ENCODE peak calls at places on chromosome 20, in five cellular contexts. One of them, this sample, is unnamed.

GRCh38 chr20:45845452-45845851 is 11.7 kb downstream of the ACOT8 start:
- DNase-seq in glutamatergic neuron: no peak
- DNase-seq in fibroblast of pulmonary artery: no peak
- DNase-seq in cardiac muscle cell: no peak
- DNase-seq in mesothelial cell of epicardium: no peak
- DNase-seq in this sample: no peak

GRCh38 chr20:13158339-13158738 is 62.7 kb upstream of the ISM1 start:
- DNase-seq in glutamatergic neuron: no peak
- DNase-seq in mesothelial cell of epicardium: no peak
- DNase-seq in cardiac muscle cell: no peak
- DNase-seq in fibroblast of pulmonary artery: no peak
- DNase-seq in this sample: no peak

GRCh38 chr20:24334830-24335229 is 134.6 kb upstream of the SYNDIG1 start:
- DNase-seq in fibroblast of pulmonary artery: no peak
- DNase-seq in mesothelial cell of epicardium: no peak
- DNase-seq in cardiac muscle cell: no peak
- DNase-seq in glutamatergic neuron: no peak
- DNase-seq in this sample: no peak

GRCh38 chr20:35007891-35008290 is 52.2 kb downstream of the MYH7B start:
- DNase-seq in cardiac muscle cell: no peak
- DNase-seq in fibroblast of pulmonary artery: no peak
- DNase-seq in glutamatergic neuron: no peak
- DNase-seq in mesothelial cell of epicardium: peak; percentile 12
- DNase-seq in this sample: no peak

GRCh38 chr20:56460459-56460858 is 8.0 kb upstream of the RTF2 start:
- DNase-seq in cardiac muscle cell: no peak
- DNase-seq in mesothelial cell of epicardium: no peak
- DNase-seq in fibroblast of pulmonary artery: no peak
- DNase-seq in glutamatergic neuron: no peak
- DNase-seq in this sample: no peak

GRCh38 chr20:7792131-7792869 is 148.0 kb downstream of the HAO1 start:
- DNase-seq in cardiac muscle cell: no peak
- DNase-seq in glutamatergic neuron: no peak
- DNase-seq in fibroblast of pulmonary artery: peak; percentile 26
- DNase-seq in mesothelial cell of epicardium: no peak
- DNase-seq in this sample: no peak

GRCh38 chr20:14583413-14583812 is 246.0 kb upstream of the FLRT3 start:
- DNase-seq in mesothelial cell of epicardium: no peak
- DNase-seq in fibroblast of pulmonary artery: no peak
- DNase-seq in glutamatergic neuron: no peak
- DNase-seq in cardiac muscle cell: no peak
- DNase-seq in this sample: no peak

GRCh38 chr20:23086931-23087411 is 847 bp upstream of the CD93 start:
- DNase-seq in fibroblast of pulmonary artery: no peak
- DNase-seq in glutamatergic neuron: no peak
- DNase-seq in mesothelial cell of epicardium: no peak
- DNase-seq in cardiac muscle cell: no peak
- DNase-seq in this sample: no peak

GRCh38 chr20:59752101-59752586 is 147.8 kb downstream of the PHACTR3 start:
- DNase-seq in fibroblast of pulmonary artery: no peak
- DNase-seq in cardiac muscle cell: peak; percentile 0
- DNase-seq in glutamatergic neuron: no peak
- DNase-seq in mesothelial cell of epicardium: no peak
- DNase-seq in this sample: no peak

GRCh38 chr20:43722153-43722505 is 4.7 kb downstream of the GTSF1L start:
- DNase-seq in fibroblast of pulmonary artery: no peak
- DNase-seq in glutamatergic neuron: no peak
- DNase-seq in mesothelial cell of epicardium: no peak
- DNase-seq in cardiac muscle cell: no peak
- DNase-seq in this sample: no peak

GRCh38 chr20:50385733-50386640 is 124.2 kb upstream of the PTPN1 start:
- DNase-seq in glutamatergic neuron: no peak
- DNase-seq in mesothelial cell of epicardium: no peak
- DNase-seq in fibroblast of pulmonary artery: no peak
- DNase-seq in cardiac muscle cell: no peak
- DNase-seq in this sample: no peak

GRCh38 chr20:32980990-32981389 is 23.2 kb downstream of the SUN5 start:
- DNase-seq in fibroblast of pulmonary artery: no peak
- DNase-seq in mesothelial cell of epicardium: no peak
- DNase-seq in glutamatergic neuron: no peak
- DNase-seq in cardiac muscle cell: no peak
- DNase-seq in this sample: no peak

GRCh38 chr20:56468317-56469076 is at the start of gene RTF2:
- DNase-seq in glutamatergic neuron: peak; percentile 98
- DNase-seq in mesothelial cell of epicardium: peak; percentile 89
- DNase-seq in fibroblast of pulmonary artery: peak; percentile 98
- DNase-seq in cardiac muscle cell: peak; percentile 95
- DNase-seq in this sample: peak; percentile 97

GRCh38 chr20:34493646-34494045 is 22.6 kb upstream of the DYNLRB1 start:
- DNase-seq in mesothelial cell of epicardium: no peak
- DNase-seq in glutamatergic neuron: no peak
- DNase-seq in cardiac muscle cell: no peak
- DNase-seq in fibroblast of pulmonary artery: no peak
- DNase-seq in this sample: no peak

GRCh38 chr20:39879296-39879695 is 809.7 kb downstream of the MAFB start:
- DNase-seq in glutamatergic neuron: no peak
- DNase-seq in cardiac muscle cell: no peak
- DNase-seq in fibroblast of pulmonary artery: no peak
- DNase-seq in mesothelial cell of epicardium: no peak
- DNase-seq in this sample: no peak

GRCh38 chr20:15890358-15890982 is 682.8 kb downstream of the KIF16B start:
- DNase-seq in cardiac muscle cell: no peak
- DNase-seq in mesothelial cell of epicardium: no peak
- DNase-seq in fibroblast of pulmonary artery: no peak
- DNase-seq in glutamatergic neuron: no peak
- DNase-seq in this sample: no peak

GRCh38 chr20:1335961-1336698 is 7.2 kb upstream of the SDCBP2 start:
- DNase-seq in fibroblast of pulmonary artery: no peak
- DNase-seq in mesothelial cell of epicardium: no peak
- DNase-seq in cardiac muscle cell: no peak
- DNase-seq in glutamatergic neuron: no peak
- DNase-seq in this sample: no peak

GRCh38 chr20:60206259-60206658 is 248.0 kb downstream of the CDH26 start:
- DNase-seq in cardiac muscle cell: peak; percentile 27
- DNase-seq in mesothelial cell of epicardium: no peak
- DNase-seq in fibroblast of pulmonary artery: peak; percentile 13
- DNase-seq in glutamatergic neuron: peak; percentile 47
- DNase-seq in this sample: peak; percentile 41

GRCh38 chr20:13279171-13279570 is 58.1 kb downstream of the ISM1 start:
- DNase-seq in mesothelial cell of epicardium: no peak
- DNase-seq in cardiac muscle cell: no peak
- DNase-seq in fibroblast of pulmonary artery: no peak
- DNase-seq in glutamatergic neuron: no peak
- DNase-seq in this sample: no peak

GRCh38 chr20:61874421-61875068 is 191.1 kb downstream of the TAF4 start:
- DNase-seq in glutamatergic neuron: peak; percentile 46
- DNase-seq in mesothelial cell of epicardium: no peak
- DNase-seq in cardiac muscle cell: peak; percentile 43
- DNase-seq in fibroblast of pulmonary artery: no peak
- DNase-seq in this sample: peak; percentile 48

DNA sequence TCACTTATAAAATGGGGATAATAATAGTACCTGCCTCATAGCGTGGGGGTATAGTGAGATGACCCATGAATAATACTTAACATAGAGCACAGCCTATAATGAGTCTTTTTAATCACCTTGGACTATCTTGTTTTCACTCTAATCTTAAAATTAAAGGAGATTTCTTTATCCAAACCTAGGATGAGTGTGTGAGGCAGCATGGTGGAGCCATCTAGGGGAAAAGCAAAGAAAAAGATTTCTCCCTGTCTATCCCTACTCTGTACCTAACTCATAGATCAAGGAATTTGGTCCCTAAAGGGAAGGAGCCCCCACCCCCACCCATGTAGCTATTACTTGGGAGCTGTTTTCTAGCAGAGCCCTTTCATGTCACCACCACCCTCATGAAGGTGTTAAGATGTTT is 45.2 kb upstream of the PAK5 start:
- DNase-seq in cardiac muscle cell: no peak
- DNase-seq in fibroblast of pulmonary artery: no peak
- DNase-seq in mesothelial cell of epicardium: no peak
- DNase-seq in glutamatergic neuron: no peak
- DNase-seq in this sample: no peak
- TF ChIP-seq CTCF in cardiac muscle cell: no peak
- TF ChIP-seq CTCF in fibroblast of pulmonary artery: no peak
- TF ChIP-seq CTCF in mesothelial cell of epicardium: no peak
- TF ChIP-seq CTCF in glutamatergic neuron: no peak
- TF ChIP-seq CTCF in this sample: no peak

GRCh38 chr20:10236540-10237533 is 18.2 kb downstream of the SNAP25 start:
- DNase-seq in fibroblast of pulmonary artery: no peak
- DNase-seq in cardiac muscle cell: no peak
- DNase-seq in mesothelial cell of epicardium: no peak
- DNase-seq in glutamatergic neuron: no peak
- DNase-seq in this sample: no peak
- TF ChIP-seq CTCF in fibroblast of pulmonary artery: no peak
- TF ChIP-seq CTCF in cardiac muscle cell: no peak
- TF ChIP-seq CTCF in mesothelial cell of epicardium: no peak
- TF ChIP-seq CTCF in glutamatergic neuron: no peak
- TF ChIP-seq CTCF in this sample: no peak

GRCh38 chr20:37347891-37348642 is 2.1 kb downstream of the SRC start:
- DNase-seq in glutamatergic neuron: no peak
- DNase-seq in mesothelial cell of epicardium: no peak
- DNase-seq in cardiac muscle cell: no peak
- DNase-seq in fibroblast of pulmonary artery: no peak
- DNase-seq in this sample: no peak
- TF ChIP-seq CTCF in glutamatergic neuron: no peak
- TF ChIP-seq CTCF in mesothelial cell of epicardium: no peak
- TF ChIP-seq CTCF in cardiac muscle cell: no peak
- TF ChIP-seq CTCF in fibroblast of pulmonary artery: no peak
- TF ChIP-seq CTCF in this sample: no peak

DNA sequence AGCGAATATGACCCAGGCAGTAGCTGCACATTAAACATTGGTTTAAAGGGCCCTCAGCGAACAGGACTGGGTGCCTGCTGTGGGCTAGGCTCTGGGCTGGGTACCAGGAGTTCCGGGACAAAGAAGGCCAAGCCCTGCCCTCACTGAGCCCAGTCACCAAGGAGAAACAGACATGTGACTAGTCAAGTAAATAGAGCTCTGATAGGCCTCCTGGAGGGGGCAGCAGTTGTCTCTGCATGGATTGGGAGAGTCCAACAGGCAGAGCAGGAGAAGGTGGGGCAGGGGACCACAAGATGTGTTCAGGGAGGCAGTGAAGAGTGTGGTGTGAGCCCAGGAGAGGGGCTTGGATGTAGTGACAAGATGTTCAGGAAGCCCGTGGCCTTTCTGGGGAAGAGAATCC is 3.1 kb downstream of the HM13 start:
- DNase-seq in mesothelial cell of epicardium: no peak
- DNase-seq in glutamatergic neuron: peak; percentile 80
- DNase-seq in cardiac muscle cell: no peak
- DNase-seq in fibroblast of pulmonary artery: peak; percentile 62
- DNase-seq in this sample: peak; percentile 13
- TF ChIP-seq CTCF in mesothelial cell of epicardium: no peak
- TF ChIP-seq CTCF in glutamatergic neuron: no peak
- TF ChIP-seq CTCF in cardiac muscle cell: peak; percentile 28
- TF ChIP-seq CTCF in fibroblast of pulmonary artery: peak; percentile 40
- TF ChIP-seq CTCF in this sample: no peak

GRCh38 chr20:47733892-47734291 is 51.4 kb downstream of the SULF2 start:
- DNase-seq in fibroblast of pulmonary artery: no peak
- DNase-seq in glutamatergic neuron: no peak
- DNase-seq in mesothelial cell of epicardium: no peak
- DNase-seq in cardiac muscle cell: no peak
- DNase-seq in this sample: no peak

GRCh38 chr20:47727909-47728361 is 57.3 kb downstream of the SULF2 start:
- DNase-seq in mesothelial cell of epicardium: no peak
- DNase-seq in glutamatergic neuron: no peak
- DNase-seq in fibroblast of pulmonary artery: no peak
- DNase-seq in cardiac muscle cell: no peak
- DNase-seq in this sample: peak; percentile 18

GRCh38 chr20:47727170-47727880 is 58.0 kb downstream of the SULF2 start:
- DNase-seq in glutamatergic neuron: no peak
- DNase-seq in fibroblast of pulmonary artery: no peak
- DNase-seq in mesothelial cell of epicardium: no peak
- DNase-seq in cardiac muscle cell: no peak
- DNase-seq in this sample: no peak

GRCh38 chr20:47726632-47727031 is 58.6 kb downstream of the SULF2 start:
- DNase-seq in mesothelial cell of epicardium: no peak
- DNase-seq in fibroblast of pulmonary artery: no peak
- DNase-seq in cardiac muscle cell: no peak
- DNase-seq in glutamatergic neuron: no peak
- DNase-seq in this sample: no peak

DNA sequence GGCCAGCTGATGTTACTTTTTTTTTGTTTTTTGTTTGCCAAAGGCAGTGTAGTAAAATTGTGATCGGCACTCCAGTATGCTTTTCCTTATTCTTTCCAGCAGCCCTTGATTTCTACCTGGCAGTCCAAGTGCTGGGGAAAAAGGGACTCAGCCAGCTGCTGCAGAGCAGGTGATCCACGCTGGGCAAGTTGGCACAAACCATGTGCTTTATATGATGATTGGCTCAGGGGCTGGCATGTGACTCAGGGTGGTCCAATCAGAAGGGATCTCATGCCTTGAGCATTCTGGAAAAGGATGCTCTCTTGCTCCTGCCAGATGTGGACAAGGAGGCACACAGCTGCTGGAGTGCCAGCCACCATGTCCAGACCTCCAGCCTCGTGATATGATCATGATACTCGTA is 54.5 kb downstream of the SULF2 start:
- DNase-seq in mesothelial cell of epicardium: no peak
- DNase-seq in cardiac muscle cell: no peak
- DNase-seq in fibroblast of pulmonary artery: no peak
- DNase-seq in glutamatergic neuron: no peak
- DNase-seq in this sample: no peak
- TF ChIP-seq CTCF in mesothelial cell of epicardium: no peak
- TF ChIP-seq CTCF in cardiac muscle cell: no peak
- TF ChIP-seq CTCF in fibroblast of pulmonary artery: no peak
- TF ChIP-seq CTCF in glutamatergic neuron: no peak
- TF ChIP-seq CTCF in this sample: no peak

GRCh38 chr20:10447028-10447427 is 11.9 kb downstream of the SLX4IP start:
- DNase-seq in fibroblast of pulmonary artery: peak; percentile 62
- DNase-seq in cardiac muscle cell: no peak
- DNase-seq in glutamatergic neuron: no peak
- DNase-seq in mesothelial cell of epicardium: no peak
- DNase-seq in this sample: no peak
- TF ChIP-seq CTCF in fibroblast of pulmonary artery: no peak
- TF ChIP-seq CTCF in cardiac muscle cell: peak; percentile 22
- TF ChIP-seq CTCF in glutamatergic neuron: no peak
- TF ChIP-seq CTCF in mesothelial cell of epicardium: no peak
- TF ChIP-seq CTCF in this sample: no peak

GRCh38 chr20:53795170-53795569 is 201.5 kb upstream of the ZNF217 start:
- DNase-seq in fibroblast of pulmonary artery: no peak
- DNase-seq in cardiac muscle cell: no peak
- DNase-seq in glutamatergic neuron: no peak
- DNase-seq in mesothelial cell of epicardium: no peak
- DNase-seq in this sample: no peak
- TF ChIP-seq CTCF in fibroblast of pulmonary artery: no peak
- TF ChIP-seq CTCF in cardiac muscle cell: no peak
- TF ChIP-seq CTCF in glutamatergic neuron: no peak
- TF ChIP-seq CTCF in mesothelial cell of epicardium: no peak
- TF ChIP-seq CTCF in this sample: no peak

GRCh38 chr20:4896971-4897497 is 104.3 kb downstream of the SLC23A2 start:
- DNase-seq in mesothelial cell of epicardium: no peak
- DNase-seq in cardiac muscle cell: no peak
- DNase-seq in glutamatergic neuron: peak; percentile 36
- DNase-seq in fibroblast of pulmonary artery: no peak
- DNase-seq in this sample: no peak
- TF ChIP-seq CTCF in mesothelial cell of epicardium: no peak
- TF ChIP-seq CTCF in cardiac muscle cell: no peak
- TF ChIP-seq CTCF in glutamatergic neuron: no peak
- TF ChIP-seq CTCF in fibroblast of pulmonary artery: no peak
- TF ChIP-seq CTCF in this sample: no peak

This sample was measured in nephron progenitor cell.